ENCODE peak calls at places on chromosome 3, in ten cellular contexts. One of them, this sample, is unnamed. For H3K9me3, the result is how much of the 10 kb centered on the place peaks cover.

GRCh38 chr3:62875103-62876002 is at the start of gene CADPS:
- DNase-seq in endodermal cell: peak
- DNase-seq in HCT116: no peak
- DNase-seq in effector memory CD4-positive, alpha-beta T cell: no peak
- DNase-seq in tibial artery: peak
- DNase-seq in mammary epithelial cell: no peak
- DNase-seq in sigmoid colon: no peak
- DNase-seq in adipocyte: peak
- DNase-seq in left ventricle myocardium inferior: peak
- DNase-seq in hepatocyte: peak
- DNase-seq in this sample: peak

GRCh38 chr3:14016900-14017475 is 107.7 kb downstream of the CHCHD4 start:
- DNase-seq in endodermal cell: no peak
- DNase-seq in HCT116: peak
- DNase-seq in effector memory CD4-positive, alpha-beta T cell: no peak
- DNase-seq in tibial artery: no peak
- DNase-seq in mammary epithelial cell: peak
- DNase-seq in sigmoid colon: no peak
- DNase-seq in adipocyte: no peak
- DNase-seq in left ventricle myocardium inferior: no peak
- DNase-seq in hepatocyte: peak
- DNase-seq in this sample: no peak

GRCh38 chr3:31952205-31952604 is 28.9 kb downstream of the OSBPL10 start:
- DNase-seq in endodermal cell: no peak
- DNase-seq in HCT116: no peak
- DNase-seq in effector memory CD4-positive, alpha-beta T cell: no peak
- DNase-seq in tibial artery: no peak
- DNase-seq in mammary epithelial cell: no peak
- DNase-seq in sigmoid colon: no peak
- DNase-seq in adipocyte: no peak
- DNase-seq in left ventricle myocardium inferior: no peak
- DNase-seq in hepatocyte: no peak
- DNase-seq in this sample: no peak

GRCh38 chr3:57949779-57950618 is 58.2 kb upstream of the FLNB start:
- DNase-seq in endodermal cell: no peak
- DNase-seq in HCT116: peak
- DNase-seq in effector memory CD4-positive, alpha-beta T cell: no peak
- DNase-seq in tibial artery: no peak
- DNase-seq in mammary epithelial cell: peak
- DNase-seq in sigmoid colon: peak
- DNase-seq in adipocyte: no peak
- DNase-seq in left ventricle myocardium inferior: peak
- DNase-seq in hepatocyte: no peak
- DNase-seq in this sample: peak

GRCh38 chr3:135629696-135630408 is 335.7 kb upstream of the PPP2R3A start:
- DNase-seq in endodermal cell: no peak
- DNase-seq in HCT116: no peak
- DNase-seq in effector memory CD4-positive, alpha-beta T cell: no peak
- DNase-seq in tibial artery: no peak
- DNase-seq in mammary epithelial cell: no peak
- DNase-seq in sigmoid colon: no peak
- DNase-seq in adipocyte: no peak
- DNase-seq in left ventricle myocardium inferior: no peak
- DNase-seq in hepatocyte: no peak
- DNase-seq in this sample: no peak

GRCh38 chr3:42755681-42756578 is 17.1 kb downstream of the CCDC13 start:
- DNase-seq in endodermal cell: peak
- DNase-seq in HCT116: no peak
- DNase-seq in effector memory CD4-positive, alpha-beta T cell: no peak
- DNase-seq in tibial artery: peak
- DNase-seq in mammary epithelial cell: peak
- DNase-seq in sigmoid colon: no peak
- DNase-seq in adipocyte: peak
- DNase-seq in left ventricle myocardium inferior: no peak
- DNase-seq in hepatocyte: peak
- DNase-seq in this sample: no peak

GRCh38 chr3:36957072-36957471 is 12.2 kb upstream of the TRANK1 start:
- DNase-seq in endodermal cell: peak
- DNase-seq in HCT116: no peak
- DNase-seq in effector memory CD4-positive, alpha-beta T cell: no peak
- DNase-seq in tibial artery: no peak
- DNase-seq in mammary epithelial cell: no peak
- DNase-seq in sigmoid colon: no peak
- DNase-seq in adipocyte: no peak
- DNase-seq in left ventricle myocardium inferior: no peak
- DNase-seq in hepatocyte: no peak
- DNase-seq in this sample: no peak

GRCh38 chr3:39362177-39362576 is 21.0 kb upstream of the SLC25A38 start:
- DNase-seq in endodermal cell: no peak
- DNase-seq in HCT116: no peak
- DNase-seq in effector memory CD4-positive, alpha-beta T cell: no peak
- DNase-seq in tibial artery: no peak
- DNase-seq in mammary epithelial cell: no peak
- DNase-seq in sigmoid colon: no peak
- DNase-seq in adipocyte: no peak
- DNase-seq in left ventricle myocardium inferior: peak
- DNase-seq in hepatocyte: no peak
- DNase-seq in this sample: no peak

GRCh38 chr3:140050977-140051957 is 116.3 kb downstream of the CLSTN2 start:
- DNase-seq in endodermal cell: peak
- DNase-seq in HCT116: peak
- DNase-seq in effector memory CD4-positive, alpha-beta T cell: no peak
- DNase-seq in tibial artery: no peak
- DNase-seq in mammary epithelial cell: peak
- DNase-seq in sigmoid colon: no peak
- DNase-seq in adipocyte: peak
- DNase-seq in left ventricle myocardium inferior: peak
- DNase-seq in hepatocyte: no peak
- DNase-seq in this sample: peak

GRCh38 chr3:192422321-192422997 is 304.9 kb downstream of the FGF12 start:
- DNase-seq in endodermal cell: no peak
- DNase-seq in HCT116: no peak
- DNase-seq in effector memory CD4-positive, alpha-beta T cell: no peak
- DNase-seq in tibial artery: no peak
- DNase-seq in mammary epithelial cell: peak
- DNase-seq in sigmoid colon: no peak
- DNase-seq in adipocyte: no peak
- DNase-seq in left ventricle myocardium inferior: no peak
- DNase-seq in hepatocyte: no peak
- DNase-seq in this sample: no peak

GRCh38 chr3:136818191-136818850 is 605 bp upstream of the SLC35G2 start:
- DNase-seq in endodermal cell: peak
- DNase-seq in HCT116: peak
- DNase-seq in effector memory CD4-positive, alpha-beta T cell: no peak
- DNase-seq in tibial artery: peak
- DNase-seq in mammary epithelial cell: no peak
- DNase-seq in sigmoid colon: peak
- DNase-seq in adipocyte: peak
- DNase-seq in left ventricle myocardium inferior: peak
- DNase-seq in hepatocyte: no peak
- DNase-seq in this sample: peak

DNA sequence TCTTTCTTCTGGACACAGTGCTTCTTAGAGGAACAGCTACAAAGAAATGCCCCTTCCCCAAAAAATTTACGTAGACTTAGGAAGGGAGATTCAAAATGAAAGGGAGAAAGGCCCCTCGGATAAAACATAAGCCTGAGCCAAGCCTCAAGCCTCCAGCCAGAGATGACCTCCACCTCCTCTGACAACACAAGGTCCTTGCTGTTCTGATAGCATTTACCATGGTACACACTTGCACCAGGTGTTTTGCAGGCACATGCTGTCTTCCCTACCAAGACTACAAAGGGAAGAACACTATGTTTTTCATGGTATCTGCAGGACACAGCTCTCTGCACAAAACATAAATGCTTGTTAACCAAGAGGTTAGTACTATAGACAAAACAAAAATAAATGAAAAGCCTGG is 27.8 kb downstream of the RYK start:
- DNase-seq in endodermal cell: no peak
- DNase-seq in HCT116: no peak
- DNase-seq in effector memory CD4-positive, alpha-beta T cell: no peak
- DNase-seq in tibial artery: no peak
- DNase-seq in mammary epithelial cell: no peak
- DNase-seq in sigmoid colon: no peak
- DNase-seq in adipocyte: no peak
- DNase-seq in left ventricle myocardium inferior: no peak
- DNase-seq in hepatocyte: no peak
- DNase-seq in this sample: no peak
- H3K4me3 ChIP-seq in endodermal cell: no peak
- H3K4me3 ChIP-seq in HCT116: no peak
- H3K4me3 ChIP-seq in effector memory CD4-positive, alpha-beta T cell: no peak
- H3K4me3 ChIP-seq in tibial artery: no peak
- H3K4me3 ChIP-seq in mammary epithelial cell: no peak
- H3K4me3 ChIP-seq in sigmoid colon: no peak
- H3K4me3 ChIP-seq in adipocyte: no peak
- H3K4me3 ChIP-seq in left ventricle myocardium inferior: no peak
- H3K4me3 ChIP-seq in hepatocyte: no peak
- H3K4me3 ChIP-seq in this sample: no peak

GRCh38 chr3:112115161-112115739 is 17.8 kb downstream of the GCSAM start:
- DNase-seq in endodermal cell: no peak
- DNase-seq in HCT116: no peak
- DNase-seq in effector memory CD4-positive, alpha-beta T cell: no peak
- DNase-seq in tibial artery: no peak
- DNase-seq in mammary epithelial cell: no peak
- DNase-seq in sigmoid colon: no peak
- DNase-seq in adipocyte: no peak
- DNase-seq in left ventricle myocardium inferior: no peak
- DNase-seq in hepatocyte: no peak
- DNase-seq in this sample: no peak

GRCh38 chr3:112117415-112117814 is 15.6 kb downstream of the GCSAM start:
- DNase-seq in endodermal cell: no peak
- DNase-seq in HCT116: no peak
- DNase-seq in effector memory CD4-positive, alpha-beta T cell: no peak
- DNase-seq in tibial artery: no peak
- DNase-seq in mammary epithelial cell: no peak
- DNase-seq in sigmoid colon: no peak
- DNase-seq in adipocyte: no peak
- DNase-seq in left ventricle myocardium inferior: no peak
- DNase-seq in hepatocyte: no peak
- DNase-seq in this sample: no peak

GRCh38 chr3:112117826-112118571 is 15.0 kb downstream of the GCSAM start:
- DNase-seq in endodermal cell: peak
- DNase-seq in HCT116: no peak
- DNase-seq in effector memory CD4-positive, alpha-beta T cell: no peak
- DNase-seq in tibial artery: peak
- DNase-seq in mammary epithelial cell: no peak
- DNase-seq in sigmoid colon: no peak
- DNase-seq in adipocyte: no peak
- DNase-seq in left ventricle myocardium inferior: no peak
- DNase-seq in hepatocyte: no peak
- DNase-seq in this sample: no peak

GRCh38 chr3:112115806-112116383 is 17.2 kb downstream of the GCSAM start:
- DNase-seq in endodermal cell: no peak
- DNase-seq in HCT116: no peak
- DNase-seq in effector memory CD4-positive, alpha-beta T cell: no peak
- DNase-seq in tibial artery: no peak
- DNase-seq in mammary epithelial cell: no peak
- DNase-seq in sigmoid colon: no peak
- DNase-seq in adipocyte: no peak
- DNase-seq in left ventricle myocardium inferior: no peak
- DNase-seq in hepatocyte: no peak
- DNase-seq in this sample: no peak

GRCh38 chr3:112116777-112117186 is 16.3 kb downstream of the GCSAM start:
- DNase-seq in endodermal cell: no peak
- DNase-seq in HCT116: no peak
- DNase-seq in effector memory CD4-positive, alpha-beta T cell: no peak
- DNase-seq in tibial artery: no peak
- DNase-seq in mammary epithelial cell: no peak
- DNase-seq in sigmoid colon: no peak
- DNase-seq in adipocyte: no peak
- DNase-seq in left ventricle myocardium inferior: peak
- DNase-seq in hepatocyte: no peak
- DNase-seq in this sample: no peak
- H3K9me3 ChIP-seq in endodermal cell: under half
- H3K9me3 ChIP-seq in HCT116: under half
- H3K9me3 ChIP-seq in effector memory CD4-positive, alpha-beta T cell: under half
- H3K9me3 ChIP-seq in tibial artery: under half
- H3K9me3 ChIP-seq in mammary epithelial cell: under half
- H3K9me3 ChIP-seq in sigmoid colon: under half
- H3K9me3 ChIP-seq in adipocyte: under half
- H3K9me3 ChIP-seq in left ventricle myocardium inferior: under half
- H3K9me3 ChIP-seq in hepatocyte: under half
- H3K9me3 ChIP-seq in this sample: under half

DNA sequence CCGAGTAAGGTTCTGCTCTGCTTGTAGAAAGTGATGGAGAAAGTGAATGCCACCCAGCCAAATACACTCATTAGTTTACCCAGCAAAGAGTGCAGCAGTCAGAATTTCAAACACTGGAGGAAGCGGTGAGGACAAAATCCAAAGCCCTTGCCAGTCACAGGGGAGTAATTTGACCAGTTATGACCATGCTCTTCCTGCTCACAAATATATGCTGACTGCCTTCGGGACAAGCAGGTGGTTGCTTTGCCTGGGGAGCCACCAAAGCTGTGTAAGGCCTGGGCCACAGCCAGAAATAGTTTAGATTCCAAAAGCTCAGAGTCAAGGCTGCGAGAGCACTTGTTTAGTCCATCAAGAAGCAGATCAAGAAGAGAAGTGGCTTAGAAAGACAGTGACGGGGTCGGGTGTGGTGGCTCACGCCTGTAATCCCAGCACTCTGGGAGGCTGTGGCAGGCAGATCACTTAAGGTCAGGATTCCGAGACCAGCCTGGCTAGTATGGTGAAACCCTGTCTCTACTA is 51.0 kb upstream of the ATP13A3 start:
- DNase-seq in endodermal cell: no peak
- DNase-seq in HCT116: no peak
- DNase-seq in effector memory CD4-positive, alpha-beta T cell: no peak
- DNase-seq in tibial artery: no peak
- DNase-seq in mammary epithelial cell: peak
- DNase-seq in sigmoid colon: no peak
- DNase-seq in adipocyte: peak
- DNase-seq in left ventricle myocardium inferior: no peak
- DNase-seq in hepatocyte: no peak
- DNase-seq in this sample: peak
- H3K4me3 ChIP-seq in endodermal cell: no peak
- H3K4me3 ChIP-seq in HCT116: no peak
- H3K4me3 ChIP-seq in effector memory CD4-positive, alpha-beta T cell: no peak
- H3K4me3 ChIP-seq in tibial artery: no peak
- H3K4me3 ChIP-seq in mammary epithelial cell: no peak
- H3K4me3 ChIP-seq in sigmoid colon: no peak
- H3K4me3 ChIP-seq in adipocyte: no peak
- H3K4me3 ChIP-seq in left ventricle myocardium inferior: no peak
- H3K4me3 ChIP-seq in hepatocyte: no peak
- H3K4me3 ChIP-seq in this sample: no peak

GRCh38 chr3:26452363-26452762 is 170.2 kb upstream of the LRRC3B start:
- DNase-seq in endodermal cell: no peak
- DNase-seq in HCT116: no peak
- DNase-seq in effector memory CD4-positive, alpha-beta T cell: no peak
- DNase-seq in tibial artery: no peak
- DNase-seq in mammary epithelial cell: no peak
- DNase-seq in sigmoid colon: no peak
- DNase-seq in adipocyte: no peak
- DNase-seq in left ventricle myocardium inferior: no peak
- DNase-seq in hepatocyte: no peak
- DNase-seq in this sample: no peak

DNA sequence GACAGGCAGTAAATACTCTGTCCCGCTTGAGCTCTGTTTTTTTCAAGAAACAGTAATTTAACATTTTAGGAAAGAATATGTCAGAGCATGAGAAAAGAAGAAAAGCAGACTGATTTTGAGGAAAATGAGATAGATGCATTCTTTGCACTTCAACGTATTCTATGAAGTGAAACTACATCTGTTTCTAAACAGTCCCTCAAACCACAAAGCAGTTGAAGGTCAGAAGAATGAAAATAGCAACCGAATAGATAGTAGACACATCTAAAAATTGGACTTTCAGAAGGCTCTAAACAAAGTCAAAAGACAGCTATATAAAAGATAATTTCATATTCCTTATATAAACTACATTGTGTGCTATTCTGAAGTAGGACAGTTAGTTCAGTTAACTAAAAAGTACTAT is 172.6 kb upstream of the LRRC3B start:
- DNase-seq in endodermal cell: no peak
- DNase-seq in HCT116: no peak
- DNase-seq in effector memory CD4-positive, alpha-beta T cell: no peak
- DNase-seq in tibial artery: no peak
- DNase-seq in mammary epithelial cell: no peak
- DNase-seq in sigmoid colon: no peak
- DNase-seq in adipocyte: no peak
- DNase-seq in left ventricle myocardium inferior: no peak
- DNase-seq in hepatocyte: no peak
- DNase-seq in this sample: no peak
- H3K9me3 ChIP-seq in endodermal cell: under half
- H3K9me3 ChIP-seq in HCT116: under half
- H3K9me3 ChIP-seq in effector memory CD4-positive, alpha-beta T cell: under half
- H3K9me3 ChIP-seq in tibial artery: under half
- H3K9me3 ChIP-seq in mammary epithelial cell: under half
- H3K9me3 ChIP-seq in sigmoid colon: under half
- H3K9me3 ChIP-seq in adipocyte: under half
- H3K9me3 ChIP-seq in left ventricle myocardium inferior: under half
- H3K9me3 ChIP-seq in hepatocyte: under half
- H3K9me3 ChIP-seq in this sample: under half